ENCODE peak calls at places on chromosomes 13 and 19, in five cellular contexts. S is H1, Q is NT2/D1, L is GM12878, X is HepG2. A is an unnamed sample.

GRCh38 chr13:33355470-33355869 is 69.9 kb upstream of the STARD13 start:
- DNase-seq in L (no peak), Q (no peak), X (no peak), S (no peak), A (no peak)

GRCh38 chr13:113632706-113633484 is 25.1 kb downstream of the ATP4B start:
- DNase-seq in Q (no peak), S (no peak), L (no peak), X (no peak), A (no peak)

GRCh38 chr13:41236369-41236768 is 27.0 kb downstream of the MTRF1 start:
- DNase-seq in L (no peak), Q (no peak), S (no peak), X (no peak), A (no peak)

GRCh38 chr19:17720487-17720839 is 1.2 kb downstream of the MAP1S start:
- DNase-seq in S (no peak), L (no peak), X (no peak), Q (no peak), A (no peak)

GRCh38 chr19:10501971-10502523 is 1.1 kb downstream of the KEAP1 start:
- DNase-seq in S (no peak), Q (no peak), X (peak), L (no peak), A (peak)

GRCh38 chr19:32404939-32405430 is 585 bp upstream of the DPY19L3 start:
- DNase-seq in S (no peak), X (peak), L (no peak), Q (peak), A (peak)

GRCh38 chr13:40798380-40798779 is 9.0 kb downstream of the SLC25A15 start:
- DNase-seq in S (no peak), X (no peak), Q (no peak), L (no peak), A (no peak)

GRCh38 chr13:72788831-72789230 is 6.9 kb downstream of the PIBF1 start:
- DNase-seq in S (no peak), Q (no peak), L (no peak), X (no peak), A (no peak)

GRCh38 chr13:30123575-30123974 is 183.8 kb downstream of the KATNAL1 start:
- DNase-seq in X (no peak), S (no peak), L (no peak), Q (no peak), A (no peak)

GRCh38 chr13:109642358-109642757 is 144.0 kb downstream of the IRS2 start:
- DNase-seq in X (no peak), Q (no peak), S (no peak), L (no peak), A (no peak)

GRCh38 chr19:38224014-38224862 is at the start of gene DPF1:
- DNase-seq in L (peak), X (peak), S (no peak), Q (no peak), A (peak)

GRCh38 chr19:53355739-53356138 is 9.8 kb upstream of the ZNF525 start:
- DNase-seq in X (no peak), Q (no peak), S (no peak), L (no peak), A (no peak)

GRCh38 chr13:105334211-105334610 is 1201.3 kb downstream of the EFNB2 start:
- DNase-seq in S (no peak), Q (no peak), L (no peak), X (no peak), A (no peak)

GRCh38 chr13:113553541-113554332 is 30.8 kb upstream of the TFDP1 start:
- DNase-seq in L (no peak), X (no peak), S (no peak), Q (no peak), A (no peak)

GRCh38 chr13:50527612-50528509 is 315.6 kb downstream of the DLEU7 start:
- DNase-seq in S (no peak), X (no peak), L (no peak), Q (no peak), A (no peak)

GRCh38 chr13:37708101-37708500 is 109.5 kb upstream of the POSTN start:
- DNase-seq in Q (no peak), S (no peak), L (no peak), X (no peak), A (no peak)

GRCh38 chr13:98284677-98285076 is 107.6 kb upstream of the RNF113B start:
- DNase-seq in L (no peak), Q (no peak), X (no peak), S (no peak), A (no peak)

GRCh38 chr19:577439-578392 is 5.3 kb downstream of the BSG start:
- DNase-seq in Q (no peak), L (no peak), S (no peak), X (no peak), A (no peak)

GRCh38 chr19:19181614-19182013 is 10.3 kb downstream of the BORCS8 start:
- DNase-seq in Q (no peak), X (no peak), S (no peak), L (no peak), A (no peak)

GRCh38 chr19:15107056-15108010 is at the start of gene SYDE1:
- DNase-seq in Q (peak), S (no peak), X (peak), L (no peak), A (peak)

GRCh38 chr19:14061751-14062557 is at the start of gene PALM3:
- DNase-seq in X (no peak), Q (no peak), S (no peak), L (no peak), A (no peak)

GRCh38 chr19:10112895-10113591 is 1.6 kb downstream of the P2RY11 start:
- DNase-seq in S (no peak), X (peak), Q (no peak), L (no peak), A (peak)

GRCh38 chr13:27638521-27638920 is 16.8 kb downstream of the POLR1D start:
- DNase-seq in L (no peak), S (no peak), Q (no peak), X (no peak), A (no peak)

GRCh38 chr13:27639186-27639585 is 17.5 kb downstream of the POLR1D start:
- DNase-seq in S (no peak), Q (no peak), L (no peak), X (no peak), A (no peak)

GRCh38 chr13:27635256-27635655 is 13.6 kb downstream of the POLR1D start:
- DNase-seq in L (no peak), Q (no peak), S (no peak), X (no peak), A (no peak)

GRCh38 chr13:27636624-27637288 is 15.1 kb downstream of the POLR1D start:
- DNase-seq in S (no peak), L (no peak), Q (no peak), X (no peak), A (no peak)

GRCh38 chr13:27637289-27637626 is 15.6 kb downstream of the POLR1D start:
- DNase-seq in X (peak), L (no peak), Q (no peak), S (no peak), A (no peak)
- TF ChIP-seq SUZ12 in X (no peak), L (no peak), Q (no peak), S (no peak), A (no peak)

GRCh38 chr19:45824041-45824471 is 8.9 kb upstream of the RSPH6A start:
- DNase-seq in Q (no peak), L (no peak), X (no peak), S (no peak), A (no peak)

GRCh38 chr19:45823182-45823581 is 8.1 kb upstream of the RSPH6A start:
- DNase-seq in Q (no peak), S (no peak), X (no peak), L (no peak), A (no peak)

GRCh38 chr19:45821570-45821969 is 6.5 kb upstream of the RSPH6A start:
- DNase-seq in X (no peak), Q (no peak), L (no peak), S (no peak), A (no peak)

GRCh38 chr19:45821103-45821521 is 6.0 kb upstream of the RSPH6A start:
- DNase-seq in X (no peak), S (no peak), L (no peak), Q (no peak), A (no peak)

GRCh38 chr19:45822716-45823115 is 7.6 kb upstream of the RSPH6A start:
- DNase-seq in Q (no peak), S (no peak), X (no peak), L (no peak), A (no peak)
- TF ChIP-seq SUZ12 in Q (no peak), S (no peak), X (no peak), L (no peak), A (no peak)

DNA sequence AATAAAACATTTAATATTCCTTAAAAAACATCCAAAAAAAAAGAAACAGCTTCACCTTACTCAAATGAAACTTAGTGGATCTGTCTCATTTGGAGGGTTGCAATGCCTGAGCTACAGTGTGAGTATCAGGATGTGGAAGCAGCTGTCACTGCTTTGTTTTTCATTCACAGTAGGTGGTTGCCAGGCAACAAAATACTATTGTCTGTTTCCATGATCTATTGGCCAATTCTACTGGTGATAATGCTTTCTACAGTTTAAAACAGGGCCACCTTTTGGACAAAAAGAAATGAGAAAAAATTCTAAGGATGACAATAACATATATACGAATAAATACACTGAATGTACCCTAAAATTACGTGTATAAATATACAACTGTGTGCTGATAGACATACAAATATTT is 3.0 kb downstream of the ENOX1 start:
- DNase-seq in S (no peak), L (no peak), X (no peak), Q (no peak), A (no peak)
- TF ChIP-seq SUZ12 in S (no peak), L (no peak), X (no peak), Q (no peak), A (no peak)

GRCh38 chr19:6020166-6020967 is 42.4 kb upstream of the RANBP3 start:
- DNase-seq in S (no peak), X (peak), Q (no peak), L (no peak), A (no peak)
- TF ChIP-seq SUZ12 in S (no peak), X (no peak), Q (no peak), L (no peak), A (no peak)

DNA sequence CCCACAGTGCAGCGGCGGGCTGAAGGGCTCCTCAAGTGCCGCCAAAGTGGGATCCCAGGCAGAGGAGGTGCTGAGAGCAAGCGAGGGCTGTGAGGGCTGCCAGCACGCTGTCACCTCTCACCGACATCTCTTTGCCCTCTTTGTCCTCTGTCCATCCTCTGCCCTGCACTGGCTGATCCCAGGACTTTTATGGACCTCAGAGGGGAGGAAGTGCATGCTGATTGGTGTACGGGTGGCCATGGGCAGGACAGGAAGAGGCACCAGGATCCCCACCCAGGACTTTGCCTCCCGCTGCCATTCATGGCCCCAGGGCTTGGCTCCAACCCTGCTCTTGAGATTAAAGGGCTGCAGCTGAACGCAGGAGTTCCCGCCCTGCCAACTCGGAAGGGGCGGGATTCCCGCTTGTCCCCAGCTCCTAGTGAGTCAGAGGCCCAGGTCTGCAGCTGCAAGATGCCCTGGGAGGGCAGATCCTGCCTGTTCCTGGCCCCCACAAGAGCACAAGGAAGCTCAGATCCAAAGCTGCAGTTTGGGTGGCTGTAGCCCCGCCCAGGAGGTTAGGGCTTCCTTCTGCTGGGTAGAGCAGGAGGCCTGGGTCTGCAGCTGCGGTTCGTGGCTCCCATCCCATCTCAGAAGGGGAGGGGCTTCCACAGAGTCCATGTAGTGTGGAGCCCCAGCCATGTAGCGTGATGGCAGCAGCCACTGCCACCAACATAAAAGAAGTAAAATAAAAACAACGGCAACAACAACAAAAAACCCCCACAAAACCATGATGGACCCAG is 1716.7 kb downstream of the SLITRK1 start:
- DNase-seq in X (no peak), L (no peak), Q (no peak), S (no peak), A (no peak)
- TF ChIP-seq SUZ12 in X (no peak), L (no peak), Q (no peak), S (no peak), A (no peak)

DNA sequence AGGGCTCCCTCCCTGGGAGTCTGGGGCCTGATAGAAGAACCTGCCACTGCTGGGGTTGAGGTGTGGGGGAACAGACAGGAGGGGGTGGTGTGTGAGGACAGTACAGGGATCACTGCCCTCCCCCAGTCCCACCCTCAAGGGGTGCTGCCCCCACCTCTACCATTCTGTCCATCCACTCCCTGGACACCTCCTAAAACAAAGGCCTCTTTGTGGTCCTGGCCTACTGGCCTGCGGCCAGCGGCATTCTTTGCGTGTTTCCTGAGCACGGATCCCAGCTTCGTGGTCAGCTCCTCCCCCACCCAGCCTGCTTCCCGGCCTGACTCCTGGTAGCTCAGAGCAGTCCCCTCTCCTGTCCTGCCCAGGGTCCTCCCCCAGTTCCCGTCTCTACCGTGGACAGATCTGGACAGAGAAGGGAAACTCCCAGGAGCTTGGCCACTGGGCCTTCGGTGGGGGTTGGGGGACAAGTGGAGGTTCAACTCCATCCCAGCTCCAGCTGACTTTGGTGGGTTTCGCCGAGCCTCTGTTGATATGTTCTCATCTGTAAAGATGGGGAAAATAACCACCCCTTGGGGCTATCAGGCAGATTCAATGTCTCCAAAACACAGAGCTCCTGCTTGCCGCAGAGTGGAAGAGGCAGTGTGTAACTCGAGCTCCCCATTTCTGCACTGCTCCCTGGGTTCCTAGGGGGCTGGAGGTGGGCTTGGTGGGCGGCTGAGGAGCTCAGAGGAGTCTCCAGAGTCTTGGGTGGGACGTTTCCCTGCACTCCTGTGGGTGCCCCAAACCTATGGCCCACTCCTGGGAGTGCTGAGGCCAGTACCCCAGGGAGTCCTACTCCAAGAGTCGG is 48.7 kb downstream of the LYL1 start:
- DNase-seq in S (no peak), X (peak), L (no peak), Q (no peak), A (no peak)
- TF ChIP-seq SUZ12 in S (peak), X (no peak), L (no peak), Q (no peak), A (no peak)

DNA sequence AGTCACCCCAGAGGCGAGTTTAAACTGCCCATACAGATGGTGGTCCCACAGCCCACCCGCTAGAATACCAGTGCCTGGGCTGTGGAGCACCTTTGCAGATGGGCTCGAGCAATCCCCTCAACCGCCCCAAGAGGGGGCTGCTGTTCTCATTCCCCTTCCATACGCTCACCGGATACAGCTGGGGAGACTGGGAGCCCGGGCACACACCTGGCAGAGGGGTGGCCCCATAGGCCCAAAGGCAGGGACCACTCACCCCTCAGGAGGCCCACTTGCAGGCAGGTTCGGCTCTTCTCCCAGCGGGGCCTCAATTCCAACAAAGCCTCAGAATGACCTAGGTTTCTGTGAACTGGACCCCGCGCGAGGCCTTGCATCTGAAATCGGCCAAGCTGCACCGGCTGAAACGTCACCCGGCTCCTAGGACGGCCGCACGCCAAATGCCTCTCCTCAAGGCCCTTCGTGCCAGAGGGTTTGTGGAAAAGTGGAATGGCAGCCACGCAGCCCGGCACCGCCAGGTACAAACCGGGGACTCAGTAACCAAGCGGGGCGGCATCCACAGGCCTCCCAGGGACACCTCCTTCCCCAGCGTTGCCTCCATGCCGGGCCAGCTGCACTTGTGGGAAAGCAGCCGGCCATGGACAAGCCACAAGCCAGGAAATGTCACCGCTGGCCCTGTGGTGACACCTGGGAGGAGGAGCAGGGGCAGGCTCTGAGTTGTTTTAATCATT is 18.7 kb downstream of the MLLT1 start:
- DNase-seq in X (peak), S (peak), L (no peak), Q (peak), A (peak)
- TF ChIP-seq SUZ12 in X (no peak), S (no peak), L (no peak), Q (no peak), A (no peak)